ENCODE peak calls at places on chromosome 20, in six cellular contexts. N is naive thymus-derived CD8-positive, alpha-beta T cell; R is sciatic nerve; G is stimulated activated memory B cell treated with anti-CD40 and anti-IgM and Interleukin-4, amounts not matched to agents 10 μg/mL and 1 μg/mL and 100 μg/mL, for 72 hours; Y is Right ventricle myocardium inferior; O is HCT116. B is an unnamed sample.

GRCh38 chr20:62320581-62321354 is 18.0 kb downstream of the ADRM1 start:
- ATAC-seq in N (no peak), R (peak), G (no peak), Y (no peak), O (peak), B (no peak)

GRCh38 chr20:56606174-56606945 is 22.7 kb upstream of the TFAP2C start:
- ATAC-seq in N (no peak), R (no peak), G (no peak), Y (no peak), O (peak), B (no peak)

GRCh38 chr20:51643390-51643789 is 100.9 kb upstream of the NFATC2 start:
- ATAC-seq in N (no peak), R (no peak), G (no peak), Y (no peak), O (no peak), B (no peak)

GRCh38 chr20:61497029-61497627 is 245.1 kb downstream of the CDH4 start:
- ATAC-seq in N (no peak), R (no peak), G (no peak), Y (no peak), O (no peak), B (no peak)

GRCh38 chr20:32325706-32326506 is 32.2 kb upstream of the ASXL1 start:
- ATAC-seq in N (no peak), R (no peak), G (no peak), Y (no peak), O (peak), B (no peak)

GRCh38 chr20:13046409-13046808 is 37.6 kb downstream of the SPTLC3 start:
- ATAC-seq in N (no peak), R (no peak), G (no peak), Y (no peak), O (no peak), B (no peak)

GRCh38 chr20:9407805-9408421 is 106.5 kb upstream of the LAMP5 start:
- ATAC-seq in N (no peak), R (peak), G (peak), Y (no peak), O (peak), B (peak)

GRCh38 chr20:22354647-22355046 is 229.7 kb downstream of the FOXA2 start:
- ATAC-seq in N (no peak), R (no peak), G (no peak), Y (no peak), O (no peak), B (no peak)

GRCh38 chr20:38726849-38727601 is 2.7 kb downstream of the SLC32A1 start:
- ATAC-seq in N (no peak), R (no peak), G (no peak), Y (no peak), O (peak), B (no peak)

GRCh38 chr20:57244627-57245214 is 21.7 kb downstream of the BMP7 start:
- ATAC-seq in N (no peak), R (peak), G (no peak), Y (peak), O (peak), B (no peak)